ENCODE peak calls at places on chromosomes 11 and 22, in eight cellular contexts. C, F, U, Y, W, E, S and I are unnamed samples.

GRCh38 chr22:33053323-33053722 is 4.9 kb downstream of the SYN3 start:
- DNase-seq in W (no peak), F (no peak), C (peak; percentile 91), S (no peak), Y (no peak), E (no peak), U (no peak), I (no peak)

GRCh38 chr11:45815747-45816146 is 10.8 kb downstream of the SLC35C1 start:
- DNase-seq in W (no peak), F (no peak), E (no peak), U (no peak), C (no peak), S (no peak), Y (peak; percentile 54), I (no peak)

GRCh38 chr11:61685611-61685955 is 5.4 kb downstream of the DAGLA start:
- DNase-seq in Y (no peak), W (no peak), S (no peak), F (no peak), U (no peak), E (no peak), C (no peak), I (no peak)

GRCh38 chr22:31490496-31490925 is 869 bp upstream of the EIF4ENIF1 start:
- DNase-seq in W (peak; percentile 16), E (peak; percentile 69), U (peak; percentile 43), S (peak; percentile 57), Y (peak; percentile 80), F (peak; percentile 11), C (peak; percentile 77), I (peak; percentile 7)

GRCh38 chr11:43685483-43685882 is 4.9 kb downstream of the HSD17B12 start:
- DNase-seq in E (no peak), W (no peak), U (no peak), Y (no peak), C (no peak), F (no peak), S (no peak), I (no peak)

GRCh38 chr11:92383430-92383829 is 158.8 kb downstream of the FAT3 start:
- DNase-seq in Y (no peak), S (no peak), E (no peak), U (no peak), W (no peak), C (no peak), F (no peak), I (peak; percentile 58)

GRCh38 chr22:29994941-29995340 is 85.3 kb upstream of the HORMAD2 start:
- DNase-seq in F (no peak), W (no peak), Y (peak; percentile 36), S (no peak), E (no peak), C (peak; percentile 40), U (no peak), I (no peak)

GRCh38 chr11:109884501-109884900 is 208.7 kb upstream of the ZC3H12C start:
- DNase-seq in C (no peak), W (no peak), U (peak; percentile 75), Y (no peak), F (no peak), E (no peak), S (no peak), I (no peak)

GRCh38 chr22:23376256-23376655 is 195.9 kb downstream of the BCR start:
- DNase-seq in C (peak; percentile 18), W (no peak), E (no peak), Y (peak; percentile 56), S (no peak), U (no peak), F (no peak), I (no peak)

GRCh38 chr11:103985041-103985440 is 51.4 kb upstream of the DDI1 start:
- DNase-seq in E (no peak), Y (no peak), W (no peak), F (no peak), C (no peak), U (no peak), S (no peak), I (no peak)

GRCh38 chr11:18669211-18669593 is 29.4 kb upstream of the TMEM86A start:
- DNase-seq in Y (peak; percentile 22), C (no peak), E (no peak), W (no peak), U (no peak), S (no peak), F (no peak), I (no peak)

GRCh38 chr22:19988965-19989724 is 27.5 kb downstream of the ARVCF start:
- DNase-seq in E (no peak), S (no peak), U (no peak), F (no peak), Y (peak; percentile 77), W (no peak), C (no peak), I (no peak)

GRCh38 chr11:71097506-71098240 is 154.7 kb downstream of the SHANK2 start:
- DNase-seq in C (no peak), S (no peak), E (no peak), Y (no peak), F (no peak), W (no peak), U (no peak), I (no peak)

GRCh38 chr11:34214961-34215805 is 109.8 kb downstream of the NAT10 start:
- DNase-seq in Y (no peak), W (no peak), F (no peak), E (no peak), S (no peak), U (no peak), C (no peak), I (no peak)

DNA sequence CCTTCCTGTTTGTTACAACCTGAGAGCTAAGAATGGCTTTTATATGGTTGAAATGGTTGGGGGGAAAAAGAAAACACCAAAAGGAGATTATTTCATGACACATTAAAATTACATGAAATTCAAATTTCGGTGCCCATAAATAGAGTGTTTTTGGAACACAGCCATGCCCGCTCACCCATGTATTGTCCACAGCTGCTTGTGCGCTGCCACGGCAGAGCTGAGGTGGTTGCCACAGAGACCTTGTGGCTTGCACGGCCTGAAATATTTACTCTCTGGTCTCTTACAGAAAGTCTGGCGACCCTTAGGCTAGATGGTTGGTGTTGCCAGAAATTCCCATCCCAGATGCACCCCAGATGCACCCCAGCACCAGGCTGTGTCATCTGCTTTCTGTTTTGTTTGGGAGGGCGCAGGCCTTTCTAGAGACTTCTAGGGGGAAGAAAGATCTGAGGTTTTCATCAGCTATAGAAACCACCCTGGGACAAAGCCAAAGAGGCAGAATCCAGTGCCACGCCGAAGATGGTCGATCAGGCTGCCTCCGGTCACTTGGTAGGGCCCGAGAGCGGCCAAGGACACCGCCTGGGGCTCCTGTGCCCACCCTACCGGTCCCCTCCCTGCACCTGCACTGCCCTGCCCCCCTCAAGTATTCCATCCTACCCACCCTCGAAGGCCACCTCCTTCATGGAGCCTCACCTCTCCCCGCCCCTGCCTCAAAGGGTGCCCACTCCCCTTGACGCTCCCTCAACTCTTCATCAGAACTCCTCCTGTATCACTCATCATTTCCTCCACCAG is 80.2 kb downstream of the DSCAML1 start:
- DNase-seq in Y (no peak), F (no peak), U (no peak), W (no peak), C (no peak), S (no peak), E (no peak), I (no peak)
- TF ChIP-seq CTCF in Y (no peak), F (no peak), U (no peak), W (no peak), C (no peak), S (no peak), E (no peak), I (no peak)

GRCh38 chr11:2565447-2566222 is 120.8 kb downstream of the KCNQ1 start:
- DNase-seq in C (no peak), F (no peak), W (peak; percentile 12), Y (no peak), U (no peak), E (no peak), S (no peak), I (no peak)
- H3K27me3 ChIP-seq in C (no peaks in the 10 kb centered on the region), F (no peaks in the 10 kb centered on the region), W (no peaks in the 10 kb centered on the region), Y (peaks cover 30% of the 10 kb centered on the region), U (peaks cover 30% of the 10 kb centered on the region), E (no peaks in the 10 kb centered on the region), S (no peaks in the 10 kb centered on the region), I (no peaks in the 10 kb centered on the region)

GRCh38 chr11:72646024-72646423 is 28.2 kb downstream of the PDE2A start:
- DNase-seq in E (no peak), W (no peak), S (no peak), F (no peak), C (no peak), Y (no peak), U (no peak), I (no peak)

GRCh38 chr11:72641900-72642814 is 32.1 kb downstream of the PDE2A start:
- DNase-seq in Y (peak; percentile 57), C (no peak), S (peak; percentile 57), E (no peak), U (peak; percentile 75), F (peak; percentile 20), W (peak; percentile 51), I (no peak)

GRCh38 chr11:72642815-72643511 is 31.3 kb downstream of the PDE2A start:
- DNase-seq in U (peak; percentile 83), W (peak; percentile 64), F (peak; percentile 47), Y (peak; percentile 79), E (peak; percentile 45), C (no peak), S (peak; percentile 72), I (no peak)

GRCh38 chr11:72641522-72641899 is 32.7 kb downstream of the PDE2A start:
- DNase-seq in W (no peak), F (no peak), U (no peak), E (no peak), Y (no peak), C (no peak), S (no peak), I (no peak)

GRCh38 chr11:72643547-72643946 is 30.7 kb downstream of the PDE2A start:
- DNase-seq in W (no peak), S (no peak), C (no peak), Y (no peak), U (no peak), F (no peak), E (no peak), I (no peak)
- H3K4me3 ChIP-seq in W (peak overlapping the region; percentile 88), S (no peak overlapping the region), C (no peak overlapping the region), Y (peak overlapping the region; percentile 38), U (no peak overlapping the region), F (no peak overlapping the region), E (no peak overlapping the region), I (no peak overlapping the region)

DNA sequence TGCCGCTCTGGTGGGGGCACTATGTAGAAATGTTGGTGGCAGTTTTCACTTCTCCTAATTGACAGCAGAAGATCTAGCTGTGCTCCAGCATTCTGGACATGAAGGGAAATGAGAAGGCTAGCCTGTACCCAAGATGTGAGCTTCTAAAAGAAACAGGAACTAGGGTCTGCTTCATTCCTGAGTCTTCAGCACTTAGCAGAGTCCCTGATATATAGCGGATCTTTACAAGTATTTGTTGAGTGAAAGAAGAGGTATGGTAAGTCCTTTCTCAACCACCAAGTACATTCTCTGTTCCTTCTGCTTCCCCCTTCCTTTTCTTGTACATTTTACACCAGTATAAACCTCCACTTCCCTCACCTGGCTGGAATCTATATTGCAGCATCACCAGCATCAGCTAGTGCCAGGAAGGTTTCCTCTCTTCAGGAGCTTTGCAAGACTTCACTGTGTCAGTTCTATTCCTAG is 408.3 kb upstream of the CADM1 start:
- DNase-seq in F (peak; percentile 26), W (no peak), U (peak; percentile 46), S (peak; percentile 42), E (no peak), C (no peak), Y (no peak), I (no peak)
- TF ChIP-seq CTCF in F (no peak), W (peak; percentile 24), U (peak; percentile 50), S (no peak), E (no peak), C (peak; percentile 22), Y (no peak), I (no peak)